ENCODE peak calls at places on chromosomes 13 and 19, in five cellular contexts. A is H7, B is cardiac muscle cell, H is caudate nucleus, C is aorta. F is an unnamed sample.

GRCh38 chr13:71054358-71054757 is 812.6 kb downstream of the DACH1 start:
- DNase-seq in C (no peak), H (no peak), A (no peak), B (no peak), F (no peak)

GRCh38 chr13:71149498-71150363 is 717.3 kb downstream of the DACH1 start:
- DNase-seq in H (no peak), A (no peak), B (no peak), C (no peak), F (no peak)

GRCh38 chr13:55727683-55728082 is 1413.0 kb upstream of the PRR20A start:
- DNase-seq in A (no peak), C (no peak), B (no peak), H (no peak), F (no peak)

GRCh38 chr13:98405107-98405571 is 171.8 kb downstream of the STK24 start:
- DNase-seq in C (no peak), B (peak), A (peak), H (peak), F (no peak)

GRCh38 chr13:25777509-25777908 is 274.3 kb downstream of the SHISA2 start:
- DNase-seq in C (no peak), B (no peak), H (no peak), A (no peak), F (no peak)

GRCh38 chr19:56476671-56477428 is at the start of gene ZNF667:
- DNase-seq in C (peak), B (peak), A (peak), H (peak), F (no peak)

GRCh38 chr19:2634228-2634951 is 68.1 kb downstream of the GNG7 start:
- DNase-seq in B (peak), H (no peak), C (no peak), A (peak), F (no peak)

GRCh38 chr13:74062933-74063332 is 71.3 kb downstream of the KLF12 start:
- DNase-seq in B (peak), C (peak), H (no peak), A (no peak), F (no peak)

GRCh38 chr13:31012285-31013024 is 80.0 kb downstream of the TEX26 start:
- DNase-seq in C (no peak), A (peak), B (peak), H (no peak), F (no peak)

GRCh38 chr13:21548577-21548976 is 55.4 kb downstream of the MICU2 start:
- DNase-seq in B (no peak), C (no peak), H (no peak), A (no peak), F (no peak)

GRCh38 chr13:51158365-51158764 is 47.3 kb upstream of the C13orf42 start:
- DNase-seq in H (no peak), A (no peak), C (no peak), B (no peak), F (no peak)

GRCh38 chr19:40525234-40526051 is 51.2 kb upstream of the SHKBP1 start:
- DNase-seq in H (no peak), C (no peak), B (no peak), A (peak), F (no peak)

GRCh38 chr13:89660752-89661151 is 1686.7 kb upstream of the MIR17HG start:
- DNase-seq in A (peak), H (no peak), B (no peak), C (no peak), F (no peak)

GRCh38 chr13:99663185-99663825 is 162.0 kb downstream of the TM9SF2 start:
- DNase-seq in C (no peak), H (no peak), A (no peak), B (no peak), F (no peak)

GRCh38 chr19:29766100-29766499 is 45.7 kb upstream of the CCNE1 start:
- DNase-seq in B (no peak), H (no peak), C (no peak), A (no peak), F (no peak)

GRCh38 chr13:19658192-19658591 is 24.7 kb downstream of the MPHOSPH8 start:
- DNase-seq in H (no peak), B (no peak), A (no peak), C (no peak), F (no peak)

GRCh38 chr13:113029487-113030258 is 60.7 kb downstream of the MCF2L start:
- DNase-seq in H (no peak), A (peak), B (peak), C (no peak), F (no peak)

GRCh38 chr19:35718345-35719041 is 690 bp downstream of the KMT2B start:
- DNase-seq in A (peak), C (no peak), H (no peak), B (peak), F (no peak)

GRCh38 chr19:54518844-54519243 is 16.2 kb downstream of the LAIR2 start:
- DNase-seq in A (no peak), B (no peak), H (no peak), C (no peak), F (no peak)

GRCh38 chr19:19549804-19550453 is 11.9 kb downstream of the CILP2 start:
- DNase-seq in B (no peak), H (no peak), A (no peak), C (no peak), F (no peak)

GRCh38 chr13:102648046-102648445 is 46.8 kb downstream of the METTL21C start:
- DNase-seq in A (no peak), B (no peak), C (no peak), H (no peak), F (no peak)